ENCODE peak calls at places on chromosome 2, in ten cellular contexts. D, R, P, H, V, X, Y, C, M and Z are unnamed samples.

GRCh38 chr2:21270658-21271057 is 146.9 kb downstream of the TDRD15 start:
- DNase-seq in C (no peak), R (no peak), H (no peak), X (peak; percentile 63), D (no peak), P (no peak), V (no peak), Y (no peak), M (peak; percentile 70), Z (no peak)

GRCh38 chr2:75614062-75614710 is 32.4 kb upstream of the MRPL19 start:
- DNase-seq in H (no peak), C (no peak), R (no peak), M (no peak), D (no peak), V (no peak), X (peak; percentile 71), Y (no peak), P (no peak), Z (no peak)

GRCh38 chr2:69114534-69114933 is 101.6 kb downstream of the ANTXR1 start:
- DNase-seq in V (no peak), C (no peak), D (no peak), M (no peak), Y (no peak), R (no peak), X (no peak), H (no peak), P (no peak), Z (no peak)

GRCh38 chr2:25252291-25253152 is 84.1 kb upstream of the POMC start:
- DNase-seq in V (peak; percentile 86), D (no peak), P (peak; percentile 72), H (no peak), C (peak; percentile 39), X (peak; percentile 70), Y (no peak), R (no peak), M (peak; percentile 99), Z (no peak)

GRCh38 chr2:203155406-203155805 is 83.4 kb upstream of the CYP20A1 start:
- DNase-seq in M (no peak), D (no peak), C (no peak), R (no peak), V (no peak), Y (no peak), P (peak; percentile 3), H (no peak), X (no peak), Z (no peak)

GRCh38 chr2:70785137-70785911 is 5.1 kb downstream of the FIGLA start:
- DNase-seq in M (peak; percentile 58), X (no peak), C (peak; percentile 11), P (peak; percentile 23), V (no peak), R (no peak), D (no peak), Y (no peak), H (no peak), Z (no peak)

GRCh38 chr2:127786048-127786809 is 24.7 kb downstream of the WDR33 start:
- DNase-seq in P (no peak), M (no peak), R (no peak), D (no peak), V (no peak), C (no peak), H (no peak), Y (no peak), X (no peak), Z (no peak)

GRCh38 chr2:191297031-191297430 is 51.8 kb downstream of the MYO1B start:
- DNase-seq in Y (no peak), V (no peak), M (no peak), H (no peak), P (no peak), R (no peak), D (no peak), C (no peak), X (no peak), Z (no peak)

GRCh38 chr2:25677877-25678276 is 4.5 kb upstream of the DTNB start:
- DNase-seq in V (no peak), H (no peak), X (no peak), Y (no peak), P (no peak), R (no peak), C (no peak), D (no peak), M (no peak), Z (no peak)

GRCh38 chr2:38666578-38666926 is 638 bp downstream of the GALM start:
- DNase-seq in R (no peak), V (no peak), Y (no peak), H (no peak), P (peak; percentile 26), D (no peak), C (no peak), M (no peak), X (peak; percentile 74), Z (no peak)

GRCh38 chr2:24768013-24768412 is 25.2 kb downstream of the PTRHD1 start:
- DNase-seq in D (no peak), P (no peak), Y (no peak), V (no peak), C (no peak), R (no peak), H (no peak), X (no peak), M (no peak), Z (no peak)

GRCh38 chr2:188808921-188809320 is 165.3 kb upstream of the COL3A1 start:
- DNase-seq in H (no peak), Y (no peak), D (no peak), X (no peak), R (no peak), C (no peak), V (no peak), P (no peak), M (no peak), Z (no peak)

GRCh38 chr2:119424284-119425118 is 7.2 kb upstream of the TMEM37 start:
- DNase-seq in V (no peak), H (no peak), R (peak; percentile 32), D (no peak), C (no peak), M (no peak), Y (no peak), X (peak; percentile 38), P (no peak), Z (no peak)

DNA sequence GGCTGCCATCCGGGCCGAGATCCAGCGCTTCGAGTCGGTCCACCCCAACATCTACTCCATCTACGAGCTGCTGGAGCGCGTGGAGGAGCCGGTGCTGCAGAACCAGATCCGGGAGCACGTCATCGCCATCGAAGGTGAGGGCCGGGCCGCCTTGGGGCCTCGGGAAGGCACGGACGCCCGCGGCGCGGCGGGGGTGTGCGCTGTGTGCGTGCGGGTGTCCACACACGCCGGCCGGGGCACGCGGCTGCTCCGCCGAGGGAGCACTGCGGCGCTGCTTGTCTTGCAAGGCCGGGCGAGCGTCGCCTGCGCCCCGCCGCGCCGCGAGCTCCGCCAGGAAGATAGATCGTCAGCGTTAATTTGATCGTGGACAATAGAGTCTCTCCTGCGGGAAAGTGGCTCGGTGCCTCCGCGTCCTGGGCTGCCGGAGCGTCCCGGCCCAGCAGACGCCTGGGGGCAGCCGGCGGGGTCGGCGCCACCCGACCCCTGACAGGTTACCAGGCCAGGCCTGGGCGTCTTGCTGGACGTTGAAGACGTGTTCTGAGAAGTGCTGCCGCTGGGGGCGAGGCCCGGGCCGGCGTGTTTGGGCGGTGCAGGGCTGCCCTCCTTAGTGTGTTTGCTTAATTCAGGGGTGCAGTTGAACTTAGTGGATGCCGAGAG is 1.0 kb downstream of the AGAP1 start:
- DNase-seq in P (peak; percentile 50), V (peak; percentile 80), R (peak; percentile 77), Y (no peak), H (no peak), C (no peak), X (peak; percentile 54), M (peak; percentile 71), D (no peak), Z (no peak)
- H3K4me3 ChIP-seq in P (peak overlapping the region; percentile 77), V (peak overlapping the region; percentile 71), R (peak overlapping the region; percentile 61), Y (peak overlapping the region; percentile 70), H (peak overlapping the region; percentile 61), C (no peak overlapping the region), X (peak overlapping the region; percentile 58), M (peak overlapping the region; percentile 77), D (peak overlapping the region; percentile 75), Z (peak overlapping the region; percentile 72)

DNA sequence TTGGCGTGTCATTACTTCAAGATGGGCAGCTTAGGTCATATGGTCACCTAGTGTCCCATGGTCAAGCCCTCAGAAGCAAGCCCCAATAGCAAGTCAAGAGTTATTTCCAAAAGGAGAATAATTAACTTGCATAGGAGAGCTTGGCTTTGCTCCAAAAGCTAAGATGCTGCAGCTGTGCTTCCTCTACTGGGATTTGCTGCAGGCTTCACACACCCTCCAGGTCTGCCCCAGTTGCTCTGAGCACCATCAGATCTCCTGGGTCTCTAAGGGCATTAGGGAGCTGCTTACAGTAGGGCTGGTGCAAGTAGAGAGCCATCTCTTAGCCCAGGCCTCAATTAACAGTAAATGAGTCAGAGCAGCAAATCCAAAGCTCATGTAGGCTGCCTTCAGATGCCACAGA is 46.6 kb downstream of the THUMPD2 start:
- DNase-seq in M (no peak), D (no peak), H (no peak), Y (no peak), R (no peak), P (no peak), V (no peak), X (no peak), C (no peak), Z (no peak)
- H3K27me3 ChIP-seq in M (no peaks in the 10 kb centered on the region), D (no peaks in the 10 kb centered on the region), H (no peaks in the 10 kb centered on the region), Y (no peaks in the 10 kb centered on the region), R (no peaks in the 10 kb centered on the region), P (no peaks in the 10 kb centered on the region), V (no peaks in the 10 kb centered on the region), X (no peaks in the 10 kb centered on the region), C (no peaks in the 10 kb centered on the region), Z (no peaks in the 10 kb centered on the region)

GRCh38 chr2:199685669-199686068 is 165.3 kb downstream of the FTCDNL1 start:
- DNase-seq in R (no peak), H (no peak), V (no peak), Y (no peak), P (no peak), M (no peak), D (no peak), X (no peak), C (no peak), Z (no peak)

GRCh38 chr2:199684832-199685231 is 166.2 kb downstream of the FTCDNL1 start:
- DNase-seq in V (no peak), C (no peak), X (no peak), H (no peak), P (no peak), R (no peak), D (no peak), Y (no peak), M (no peak), Z (no peak)

GRCh38 chr2:199682001-199682400 is 169.0 kb downstream of the FTCDNL1 start:
- DNase-seq in C (no peak), Y (no peak), V (no peak), M (no peak), P (no peak), R (no peak), D (no peak), H (no peak), X (no peak), Z (no peak)

GRCh38 chr2:199680482-199680881 is 170.5 kb downstream of the FTCDNL1 start:
- DNase-seq in M (no peak), R (no peak), V (no peak), C (no peak), Y (no peak), H (no peak), D (no peak), P (no peak), X (no peak), Z (no peak)

GRCh38 chr2:199684168-199684567 is 166.8 kb downstream of the FTCDNL1 start:
- DNase-seq in D (no peak), P (no peak), V (no peak), Y (no peak), C (no peak), H (no peak), R (no peak), M (no peak), X (no peak), Z (no peak)
- TF ChIP-seq CTCF in D (no peak), P (peak; percentile 32), V (no peak), Y (peak; percentile 25), C (no peak), H (no peak), R (no peak), M (no peak), X (no peak), Z (peak; percentile 33)

GRCh38 chr2:64391940-64392339 is 62.0 kb upstream of the LGALSL start:
- DNase-seq in P (no peak), D (no peak), R (no peak), M (no peak), V (no peak), H (no peak), C (no peak), Y (no peak), X (peak; percentile 60), Z (no peak)
- H3K4me3 ChIP-seq in P (no peak overlapping the region), D (no peak overlapping the region), R (no peak overlapping the region), M (no peak overlapping the region), V (no peak overlapping the region), H (no peak overlapping the region), C (no peak overlapping the region), Y (no peak overlapping the region), X (no peak overlapping the region), Z (no peak overlapping the region)